ENCODE peak calls at places on chromosomes 7 and 10, in six cellular contexts. A is mesendoderm; N is NCI-H1694 treated with DMSO at 0.1 percent for 48 hours; Q is AG09309; B is activated CD8-positive, alpha-beta memory T cell treated with anti-CD3 and anti-CD28 coated beads for 24 hours; M is RWPE1. X is an unnamed sample.

GRCh38 chr10:76297787-76298281 is 866.4 kb downstream of the LRMDA start:
- DNase-seq in N (no peak), M (no peak), B (no peak), A (no peak), Q (no peak), X (no peak)

GRCh38 chr7:99953649-99954048 is 22.2 kb downstream of the AZGP1 start:
- DNase-seq in B (no peak), M (no peak), N (no peak), Q (peak), A (no peak), X (peak)

GRCh38 chr7:155603190-155603857 is 41.1 kb upstream of the RBM33 start:
- DNase-seq in B (no peak), Q (no peak), M (no peak), N (no peak), A (no peak), X (no peak)

GRCh38 chr7:143054621-143055020 is 2.5 kb downstream of the OR6V1 start:
- DNase-seq in B (no peak), N (no peak), Q (no peak), M (no peak), A (no peak), X (no peak)

GRCh38 chr10:23314835-23315239 is 29.8 kb downstream of the C10orf67 start:
- DNase-seq in N (peak), B (no peak), Q (peak), A (peak), M (peak), X (peak)

GRCh38 chr10:42983595-42983990 is 93.3 kb upstream of the RET start:
- DNase-seq in B (peak), N (no peak), Q (no peak), M (no peak), A (no peak), X (no peak)

GRCh38 chr10:47031251-47031952 is 120.2 kb downstream of the PTPN20 start:
- DNase-seq in B (peak), M (no peak), N (no peak), A (peak), Q (no peak), X (no peak)

GRCh38 chr10:3090914-3091313 is 23.6 kb downstream of the PFKP start:
- DNase-seq in M (peak), A (peak), B (no peak), N (no peak), Q (no peak), X (no peak)